ENCODE peak calls at places on chromosomes 2 and 18, in five cellular contexts. P is left ventricle myocardium superior, T is lower lobe of right lung, M is kidney tubule cell, Z is D341Med. O is an unnamed sample.

GRCh38 chr18:62894681-62895390 is 179.5 kb downstream of the PHLPP1 start:
- DNase-seq in P (no peak), T (no peak), M (no peak), Z (peak; percentile 30), O (no peak)

GRCh38 chr18:3966985-3967856 is 487.9 kb downstream of the DLGAP1 start:
- DNase-seq in P (peak; percentile 57), T (no peak), M (peak; percentile 87), Z (no peak), O (no peak)

GRCh38 chr18:24799176-24799575 is 338.7 kb downstream of the HRH4 start:
- DNase-seq in P (no peak), T (no peak), M (no peak), Z (no peak), O (no peak)

GRCh38 chr18:23066504-23067039 is 68.7 kb upstream of the CABLES1 start:
- DNase-seq in P (no peak), T (no peak), M (no peak), Z (peak; percentile 58), O (no peak)

GRCh38 chr2:151437630-151438029 is 27.9 kb downstream of the RIF1 start:
- DNase-seq in P (no peak), T (no peak), M (peak; percentile 44), Z (no peak), O (no peak)

GRCh38 chr2:164146478-164146877 is 410.7 kb upstream of the FIGN start:
- DNase-seq in P (no peak), T (no peak), M (peak; percentile 5), Z (no peak), O (no peak)

GRCh38 chr2:62071126-62071598 is 124.8 kb upstream of the B3GNT2 start:
- DNase-seq in P (no peak), T (no peak), M (no peak), Z (no peak), O (no peak)

GRCh38 chr2:178270338-178270737 is 76.0 kb downstream of the OSBPL6 start:
- DNase-seq in P (no peak), T (no peak), M (no peak), Z (no peak), O (no peak)

GRCh38 chr2:152686308-152686707 is 31.0 kb downstream of the PRPF40A start:
- DNase-seq in P (no peak), T (no peak), M (no peak), Z (no peak), O (no peak)

GRCh38 chr2:108257757-108258331 is 18.1 kb downstream of the SULT1C3 start:
- DNase-seq in P (no peak), T (no peak), M (peak; percentile 72), Z (no peak), O (no peak)

GRCh38 chr2:197011033-197011432 is 84.5 kb upstream of the PGAP1 start:
- DNase-seq in P (no peak), T (no peak), M (no peak), Z (no peak), O (no peak)

GRCh38 chr2:186739739-186740138 is 45.9 kb downstream of the FAM171B start:
- DNase-seq in P (no peak), T (no peak), M (no peak), Z (no peak), O (no peak)

GRCh38 chr18:64202836-64203235 is 53.9 kb upstream of the LINC00305 start:
- DNase-seq in P (no peak), T (no peak), M (peak; percentile 21), Z (no peak), O (no peak)

GRCh38 chr2:233386382-233387041 is 32.2 kb downstream of the DGKD start:
- DNase-seq in P (no peak), T (no peak), M (peak; percentile 64), Z (no peak), O (no peak)

GRCh38 chr18:68072744-68073143 is 556.2 kb upstream of the DSEL start:
- DNase-seq in P (no peak), T (no peak), M (no peak), Z (no peak), O (no peak)

GRCh38 chr2:99609851-99610381 is 120.1 kb upstream of the REV1 start:
- DNase-seq in P (no peak), T (no peak), M (peak; percentile 13), Z (no peak), O (no peak)

O was measured in omental fat pad.